ENCODE peak calls at places on chromosomes 5 and 9, in four cellular contexts. C is CD4-positive, alpha-beta memory T cell; M is PC-9; S is CD8-positive, alpha-beta T cell. O is an unnamed sample. For H3K4me1, the result is how much of the 10 kb centered on the place peaks cover.

GRCh38 chr9:79193506-79194223 is 378.1 kb upstream of the TLE4 start:
- DNase-seq in C (no peak), S (no peak), M (no peak), O (no peak)

GRCh38 chr5:146680846-146681585 is 165.0 kb upstream of the GPR151 start:
- DNase-seq in C (no peak), S (no peak), M (no peak), O (no peak)

GRCh38 chr5:57349214-57349613 is 133.4 kb downstream of the ACTBL2 start:
- DNase-seq in C (no peak), M (no peak), S (no peak), O (no peak)

GRCh38 chr5:3801967-3802366 is 206.3 kb downstream of the IRX1 start:
- DNase-seq in S (no peak), C (no peak), M (no peak), O (no peak)

GRCh38 chr5:137137013-137137632 is 362.0 kb downstream of the SPOCK1 start:
- DNase-seq in C (no peak), M (no peak), S (no peak), O (no peak)

GRCh38 chr5:149211566-149211965 is 60.1 kb upstream of the AFAP1L1 start:
- DNase-seq in M (no peak), C (no peak), S (no peak), O (no peak)

GRCh38 chr5:159469496-159470370 is 139.4 kb upstream of the IL12B start:
- DNase-seq in S (peak), C (peak), M (no peak), O (no peak)

GRCh38 chr9:112194969-112195431 is 19.9 kb upstream of the SUSD1 start:
- DNase-seq in C (no peak), M (no peak), S (no peak), O (no peak)

GRCh38 chr9:135281661-135282000 is 194.2 kb downstream of the OLFM1 start:
- DNase-seq in C (no peak), S (no peak), M (no peak), O (no peak)

GRCh38 chr5:177984565-177985166 is 11.4 kb downstream of the PROP1 start:
- DNase-seq in S (no peak), M (no peak), C (no peak), O (no peak)

GRCh38 chr5:151213803-151214613 is 9.9 kb downstream of the CCDC69 start:
- DNase-seq in S (peak), C (peak), M (no peak), O (no peak)

GRCh38 chr5:158451203-158451982 is 592.4 kb upstream of the CLINT1 start:
- DNase-seq in M (no peak), S (no peak), C (no peak), O (no peak)

GRCh38 chr9:5582835-5583195 is 46.1 kb upstream of the RIC1 start:
- DNase-seq in C (peak), S (no peak), M (no peak), O (no peak)

GRCh38 chr9:13665418-13666066 is 386.1 kb upstream of the MPDZ start:
- DNase-seq in S (no peak), M (no peak), C (no peak), O (no peak)

GRCh38 chr5:142095035-142095434 is 13.5 kb upstream of the NDFIP1 start:
- DNase-seq in C (no peak), M (no peak), S (no peak), O (no peak)

GRCh38 chr9:12847591-12847990 is 72.8 kb downstream of the LURAP1L start:
- DNase-seq in S (no peak), M (no peak), C (no peak), O (no peak)

GRCh38 chr9:106644661-106645060 is 218.3 kb upstream of the ZNF462 start:
- DNase-seq in M (no peak), S (no peak), C (no peak), O (no peak)

DNA sequence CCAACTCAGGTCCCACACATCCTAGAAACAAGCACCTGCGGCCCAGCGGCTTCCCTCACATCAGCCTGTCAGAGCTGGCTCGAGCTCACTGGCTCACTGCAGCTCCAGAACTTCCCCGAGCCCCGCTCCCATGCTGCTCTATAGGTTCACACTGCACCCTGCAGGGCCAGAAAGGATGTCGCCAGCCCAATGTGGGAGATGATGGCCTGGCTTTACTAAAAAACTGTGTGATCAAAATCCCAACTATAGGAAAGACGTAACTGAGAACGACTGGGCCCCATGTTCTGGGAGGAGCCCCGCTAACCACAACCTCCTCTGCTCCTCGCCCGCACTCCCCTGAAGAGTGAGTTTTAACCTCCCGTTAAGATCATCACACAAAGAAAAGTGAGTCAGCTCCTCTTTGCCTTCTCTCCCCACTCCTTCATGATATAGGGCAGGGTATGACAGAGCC is 4.6 kb downstream of the SURF4 start:
- DNase-seq in M (no peak), S (peak), C (peak), O (no peak)
- H3K4me1 ChIP-seq in M (under half), S (half or more), C (half or more), O (under half)

GRCh38 chr5:163916376-163916775 is 411.0 kb downstream of the MAT2B start:
- DNase-seq in C (peak), M (no peak), S (no peak), O (no peak)

GRCh38 chr5:163915481-163915961 is 410.1 kb downstream of the MAT2B start:
- DNase-seq in S (no peak), M (no peak), C (no peak), O (no peak)

GRCh38 chr5:163916856-163917255 is 411.4 kb downstream of the MAT2B start:
- DNase-seq in S (no peak), M (no peak), C (no peak), O (no peak)

GRCh38 chr5:163913548-163913947 is 408.1 kb downstream of the MAT2B start:
- DNase-seq in S (no peak), M (no peak), C (no peak), O (no peak)

GRCh38 chr5:163914911-163915310 is 409.5 kb downstream of the MAT2B start:
- DNase-seq in S (no peak), M (no peak), C (no peak), O (no peak)
- H3K27ac ChIP-seq in S (no peak), M (no peak), C (no peak), O (no peak)

GRCh38 chr9:71944754-71945409 is 33.4 kb downstream of the C9orf85 start:
- DNase-seq in C (no peak), M (peak), S (no peak), O (no peak)
- H3K4me3 ChIP-seq in C (no peak), M (peak), S (no peak), O (no peak)

GRCh38 chr5:35853652-35854051 is 3.0 kb upstream of the IL7R start:
- DNase-seq in C (peak), S (peak), M (no peak), O (no peak)
- H3K4me1 ChIP-seq in C (half or more), S (half or more), M (under half), O (under half)

GRCh38 chr5:34833090-34833489 is 5.9 kb upstream of the TTC23L start:
- DNase-seq in S (no peak), M (no peak), C (no peak), O (no peak)
- H3K27ac ChIP-seq in S (no peak), M (no peak), C (no peak), O (no peak)

GRCh38 chr5:95857185-95857945 is 34.8 kb upstream of the GLRX start:
- DNase-seq in S (no peak), M (no peak), C (no peak), O (no peak)
- H3K4me3 ChIP-seq in S (no peak), M (no peak), C (no peak), O (no peak)

GRCh38 chr9:6686396-6686795 is 40.9 kb upstream of the GLDC start:
- DNase-seq in M (no peak), S (no peak), C (no peak), O (no peak)

GRCh38 chr9:6692433-6692832 is 46.9 kb upstream of the GLDC start:
- DNase-seq in S (no peak), C (no peak), M (no peak), O (no peak)

GRCh38 chr9:6681957-6682501 is 36.5 kb upstream of the GLDC start:
- DNase-seq in M (no peak), S (no peak), C (no peak), O (no peak)

GRCh38 chr9:6689893-6690634 is 44.5 kb upstream of the GLDC start:
- DNase-seq in C (no peak), S (no peak), M (no peak), O (no peak)

GRCh38 chr9:6687180-6687579 is 41.7 kb upstream of the GLDC start:
- DNase-seq in M (no peak), C (no peak), S (no peak), O (no peak)
- H3K4me1 ChIP-seq in M (under half), C (under half), S (under half), O (under half)

DNA sequence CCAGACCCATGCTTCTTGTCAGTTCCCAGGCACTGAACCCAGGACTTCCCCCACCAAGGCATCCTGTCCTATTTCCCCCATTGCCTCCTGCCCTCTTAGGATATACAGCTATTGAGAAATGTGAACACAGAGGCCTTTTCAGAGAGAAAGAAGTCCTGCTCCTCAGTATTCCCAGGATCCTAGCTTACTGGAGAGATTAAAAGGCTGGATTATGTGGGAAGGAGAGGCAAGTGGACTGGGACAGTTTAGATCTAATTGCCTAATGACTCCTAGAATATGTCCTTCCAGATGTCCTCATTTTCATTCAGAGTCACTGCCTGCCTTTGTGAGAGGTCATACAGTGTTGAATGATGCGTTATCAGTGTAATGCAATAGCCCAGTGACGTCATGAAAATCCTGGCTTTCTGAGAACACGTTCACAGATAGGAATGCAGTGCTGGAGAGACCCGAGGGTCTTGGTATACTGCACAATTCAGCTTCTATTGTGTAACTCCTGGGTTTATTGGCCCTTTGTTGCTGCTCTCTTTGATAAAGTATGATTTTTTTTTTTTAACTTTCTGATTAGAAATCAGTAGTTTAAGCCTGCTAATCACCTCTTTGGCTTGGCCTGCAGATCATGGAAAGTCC is 26.2 kb downstream of the WWC1 start:
- DNase-seq in S (no peak), C (no peak), M (peak), O (no peak)
- H3K27ac ChIP-seq in S (no peak), C (no peak), M (peak), O (no peak)

O was measured in iPS DF 6.9.